ENCODE peak calls at places on chromosomes 13 and 19, in four cellular contexts. S is pancreas, B is heart left ventricle, L is bronchial epithelial cell. O is an unnamed sample.

GRCh38 chr13:79492918-79493594 is 12.1 kb downstream of the NDFIP2 start:
- DNase-seq in S (no peak), B (no peak), L (no peak), O (no peak)

GRCh38 chr13:39448831-39449230 is 154.2 kb downstream of the LHFPL6 start:
- DNase-seq in S (no peak), B (peak), L (no peak), O (peak)

GRCh38 chr13:43261018-43261417 is 237.6 kb downstream of the DNAJC15 start:
- DNase-seq in S (no peak), B (no peak), L (peak), O (no peak)

GRCh38 chr13:30551194-30551593 is 66.5 kb upstream of the USPL1 start:
- DNase-seq in S (peak), B (no peak), L (peak), O (peak)

GRCh38 chr13:20993661-20994440 is 67.5 kb downstream of the LATS2 start:
- DNase-seq in S (no peak), B (no peak), L (peak), O (no peak)

GRCh38 chr19:18494267-18494607 is 27.6 kb downstream of the ELL start:
- DNase-seq in S (no peak), B (no peak), L (no peak), O (no peak)

GRCh38 chr19:13022859-13023636 is 27.8 kb downstream of the NFIX start:
- DNase-seq in S (peak), B (peak), L (peak), O (no peak)

GRCh38 chr19:10888421-10888866 is 17.1 kb downstream of the CARM1 start:
- DNase-seq in S (no peak), B (no peak), L (no peak), O (no peak)

GRCh38 chr19:43773725-43774102 is 7.1 kb downstream of the KCNN4 start:
- DNase-seq in S (no peak), B (no peak), L (no peak), O (no peak)

GRCh38 chr13:27792393-27793218 is at the start of gene GSX1:
- DNase-seq in S (peak), B (peak), L (peak), O (peak)

GRCh38 chr13:84524586-84524985 is 642.3 kb upstream of the SLITRK1 start:
- DNase-seq in S (no peak), B (no peak), L (no peak), O (no peak)

GRCh38 chr19:34732548-34733255 is 1.3 kb upstream of the ZNF181 start:
- DNase-seq in S (peak), B (no peak), L (no peak), O (no peak)
- H3K4me3 ChIP-seq in S (peak), B (peak), L (peak), O (peak)

DNA sequence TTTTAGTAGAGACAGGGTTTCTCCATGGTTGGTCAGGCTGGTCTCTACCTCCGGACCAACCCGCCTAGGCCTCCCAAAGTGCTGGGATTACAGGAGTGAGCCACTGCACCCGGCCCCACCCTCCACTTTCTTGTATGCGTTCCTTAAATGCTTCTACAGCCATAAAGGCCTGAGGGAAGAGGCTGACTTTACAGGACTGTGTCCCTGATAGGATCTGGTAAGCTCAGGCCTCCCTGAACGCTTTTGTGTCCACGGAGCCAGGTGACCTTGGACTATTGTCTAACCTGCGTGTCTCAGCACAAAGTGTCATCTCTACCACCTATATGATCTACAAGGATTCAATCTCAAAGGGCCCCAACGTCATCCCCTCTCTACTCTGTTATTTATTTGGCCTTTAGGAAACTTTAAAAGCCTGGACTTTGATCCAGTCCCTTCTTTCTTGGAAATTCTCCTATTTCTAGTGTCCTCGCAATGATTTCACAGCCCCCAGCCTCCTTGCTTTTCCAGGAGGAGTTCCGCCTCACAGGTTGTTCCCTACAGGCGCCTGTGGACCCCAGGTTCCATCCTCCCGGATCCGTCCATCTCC is 701 bp downstream of the ZNF552 start:
- DNase-seq in S (no peak), B (no peak), L (peak), O (no peak)
- TF ChIP-seq CTCF in S (no peak), B (no peak), L (no peak), O (no peak)

GRCh38 chr19:3137139-3137538 is 1.3 kb downstream of the GNA15 start:
- DNase-seq in S (no peak), B (peak), L (no peak), O (no peak)
- H3K4me3 ChIP-seq in S (peak), B (no peak), L (peak), O (no peak)

GRCh38 chr13:108220042-108220441 is 1.9 kb downstream of the ABHD13 start:
- DNase-seq in S (peak), B (no peak), L (peak), O (no peak)

GRCh38 chr13:108214511-108215383 is 589 bp downstream of the LIG4 start:
- DNase-seq in S (no peak), B (peak), L (peak), O (no peak)

GRCh38 chr13:108215428-108215827 is at the start of gene LIG4:
- DNase-seq in S (peak), B (peak), L (peak), O (peak)

GRCh38 chr13:108213946-108214345 is 1.4 kb downstream of the LIG4 start:
- DNase-seq in S (no peak), B (no peak), L (peak), O (no peak)

GRCh38 chr13:108218044-108218974 is at the start of gene ABHD13:
- DNase-seq in S (peak), B (peak), L (peak), O (peak)
- TF ChIP-seq CTCF in S (no peak), B (no peak), L (peak), O (no peak)

DNA sequence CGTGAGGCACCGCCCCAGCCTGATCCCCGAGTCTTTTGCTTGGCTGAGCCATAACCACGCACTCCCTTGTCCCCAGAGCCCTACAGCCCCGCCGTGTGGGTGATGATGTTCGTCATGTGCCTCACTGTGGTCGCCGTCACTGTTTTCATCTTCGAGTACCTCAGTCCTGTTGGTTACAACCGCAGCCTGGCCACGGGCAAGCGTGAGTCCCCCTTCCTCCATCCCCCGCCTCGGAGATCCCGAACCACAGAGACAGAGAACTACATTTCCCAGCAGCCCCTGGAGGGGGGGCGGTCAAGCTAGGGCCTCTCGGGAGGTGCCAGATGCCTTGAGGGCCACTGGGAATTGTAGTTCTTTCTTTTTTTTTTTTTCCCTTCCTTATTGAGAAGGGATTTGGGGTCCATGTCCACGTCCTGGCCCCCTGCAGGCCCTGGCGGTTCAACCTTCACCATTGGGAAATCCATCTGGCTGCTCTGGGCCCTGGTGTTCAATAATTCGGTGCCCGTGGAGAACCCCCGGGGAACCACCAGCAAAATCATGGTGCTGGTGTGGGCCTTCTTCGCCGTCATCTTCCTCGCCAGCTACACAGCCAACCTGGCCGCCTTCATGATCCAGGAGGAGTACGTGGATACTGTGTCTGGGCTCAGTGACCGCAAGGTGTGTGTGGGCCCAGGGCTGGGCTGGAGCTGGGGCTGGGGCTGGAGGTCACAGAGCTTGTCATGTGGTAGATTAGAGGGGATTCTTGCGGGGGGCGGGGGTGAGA is 25.9 kb downstream of the GRIN2D start:
- DNase-seq in S (no peak), B (peak), L (no peak), O (no peak)
- H3K4me3 ChIP-seq in S (no peak), B (no peak), L (no peak), O (no peak)

O was measured in retinal pigment epithelial cell.